ENCODE peak calls at places on chromosomes 16 and 17, in seven cellular contexts. N, C, L, S, H, D and T are unnamed samples.

GRCh38 chr17:16929281-16929680 is 42.6 kb downstream of the TNFRSF13B start:
- DNase-seq in N (no peak), C (no peak), L (no peak), S (peak; percentile 7), H (no peak), D (no peak), T (peak; percentile 25)

GRCh38 chr17:59365383-59365981 is 34.0 kb downstream of the YPEL2 start:
- DNase-seq in N (no peak), C (peak; percentile 68), L (no peak), S (peak; percentile 73), H (no peak), D (peak; percentile 28), T (no peak)

GRCh38 chr16:2425008-2425518 is 4.2 kb upstream of the CCNF start:
- DNase-seq in N (no peak), C (no peak), L (no peak), S (no peak), H (no peak), D (no peak), T (no peak)

GRCh38 chr16:84548971-84549844 is 44.7 kb upstream of the MEAK7 start:
- DNase-seq in N (peak; percentile 54), C (no peak), L (no peak), S (peak; percentile 91), H (no peak), D (no peak), T (no peak)

GRCh38 chr17:62681939-62682381 is 54.5 kb downstream of the MRC2 start:
- DNase-seq in N (peak; percentile 16), C (no peak), L (no peak), S (no peak), H (no peak), D (no peak), T (peak; percentile 21)

GRCh38 chr17:62614142-62614541 is 13.3 kb upstream of the MRC2 start:
- DNase-seq in N (peak; percentile 24), C (no peak), L (peak; percentile 89), S (no peak), H (no peak), D (no peak), T (no peak)

GRCh38 chr17:82051776-82052637 is at the start of the genes GPS1 and RFNG:
- DNase-seq in N (peak; percentile 88), C (peak; percentile 85), L (no peak), S (peak; percentile 89), H (peak; percentile 81), D (peak; percentile 90), T (peak; percentile 97)

GRCh38 chr16:77289331-77289809 is 90.2 kb downstream of the SYCE1L start:
- DNase-seq in N (no peak), C (no peak), L (peak; percentile 70), S (no peak), H (no peak), D (peak; percentile 67), T (no peak)

GRCh38 chr17:34723875-34724274 is 144.5 kb downstream of the TMEM132E start:
- DNase-seq in N (no peak), C (no peak), L (no peak), S (no peak), H (no peak), D (no peak), T (no peak)

GRCh38 chr16:89791278-89791995 is 25.0 kb downstream of the FANCA start:
- DNase-seq in N (no peak), C (no peak), L (no peak), S (no peak), H (no peak), D (no peak), T (no peak)

GRCh38 chr17:21213491-21214014 is 408 bp downstream of the TMEM11 start:
- DNase-seq in N (peak; percentile 73), C (no peak), L (peak; percentile 3), S (no peak), H (peak; percentile 27), D (peak; percentile 75), T (peak; percentile 88)

GRCh38 chr17:61354895-61355294 is 44.7 kb upstream of the TBX2 start:
- DNase-seq in N (no peak), C (no peak), L (no peak), S (no peak), H (no peak), D (no peak), T (peak; percentile 57)

GRCh38 chr17:30450125-30451027 is 26.8 kb upstream of the GOSR1 start:
- DNase-seq in N (no peak), C (no peak), L (peak; percentile 18), S (no peak), H (no peak), D (peak; percentile 29), T (no peak)

GRCh38 chr17:81890447-81891302 is 711 bp downstream of the ALYREF start:
- DNase-seq in N (no peak), C (peak; percentile 65), L (no peak), S (peak; percentile 52), H (no peak), D (peak; percentile 50), T (peak; percentile 85)

GRCh38 chr16:73418051-73418450 is 370.1 kb upstream of the ZFHX3 start:
- DNase-seq in N (no peak), C (no peak), L (no peak), S (no peak), H (no peak), D (no peak), T (no peak)

GRCh38 chr17:17391575-17392370 is 85.0 kb upstream of the MED9 start:
- DNase-seq in N (peak; percentile 26), C (no peak), L (no peak), S (peak; percentile 61), H (peak; percentile 13), D (no peak), T (no peak)

GRCh38 chr17:41486809-41487530 is 2.7 kb downstream of the KRT36 start:
- DNase-seq in N (no peak), C (no peak), L (no peak), S (peak; percentile 36), H (no peak), D (no peak), T (peak; percentile 93)

GRCh38 chr17:35002876-35003551 is 22.7 kb downstream of the LIG3 start:
- DNase-seq in N (no peak), C (no peak), L (no peak), S (no peak), H (no peak), D (peak; percentile 13), T (no peak)

GRCh38 chr17:32490101-32490482 is 3.3 kb downstream of the CDK5R1 start:
- DNase-seq in N (no peak), C (no peak), L (no peak), S (no peak), H (no peak), D (no peak), T (peak; percentile 72)
- H3K4me3 ChIP-seq in N (no peak overlapping the region), C (no peak overlapping the region), L (no peak overlapping the region), S (peak overlapping the region; percentile 42), H (no peak overlapping the region), D (no peak overlapping the region), T (no peak overlapping the region)

DNA sequence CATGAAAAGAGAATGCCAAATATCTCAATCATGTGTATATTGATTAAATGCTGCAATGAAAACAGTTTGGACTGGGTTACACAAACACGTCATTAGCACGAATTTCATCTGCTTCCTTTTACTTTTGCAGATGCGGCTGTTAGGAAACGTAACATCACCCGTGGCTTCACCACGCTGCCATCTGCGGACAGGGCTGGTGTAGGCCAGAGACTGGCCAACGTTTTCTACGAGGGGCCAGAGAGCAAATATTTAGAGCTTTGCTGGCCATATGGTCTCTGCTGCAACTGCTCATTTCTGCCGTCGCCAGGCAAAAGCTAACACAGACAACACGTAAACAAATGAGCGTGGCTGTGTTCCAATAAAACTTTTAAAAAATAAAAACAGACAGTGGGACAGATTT is 96.5 kb downstream of the ENGASE start:
- DNase-seq in N (no peak), C (no peak), L (no peak), S (no peak), H (no peak), D (no peak), T (no peak)
- H3K36me3 ChIP-seq in N (no peaks in the 10 kb centered on the region), C (no peaks in the 10 kb centered on the region), L (no peaks in the 10 kb centered on the region), S (no peaks in the 10 kb centered on the region), H (no peaks in the 10 kb centered on the region), D (no peaks in the 10 kb centered on the region), T (no peaks in the 10 kb centered on the region)

DNA sequence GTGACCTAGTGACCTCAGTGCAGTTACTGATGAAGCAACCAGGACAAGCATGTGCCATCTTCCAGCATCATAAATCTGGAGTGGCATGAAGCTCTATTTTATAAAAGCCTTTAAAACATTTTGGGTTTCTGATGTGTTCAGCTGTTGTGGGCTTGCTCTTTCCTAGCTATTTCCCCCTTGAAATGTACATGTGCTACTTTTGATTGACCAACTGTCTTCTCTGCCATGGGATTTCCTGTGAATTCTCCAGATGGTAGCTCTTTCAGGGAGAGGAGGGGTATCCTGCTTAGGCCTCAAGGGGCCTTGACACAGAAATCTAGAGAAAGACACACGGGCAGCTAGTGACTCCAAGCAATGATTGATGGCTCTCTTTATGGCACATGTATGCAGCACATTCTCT is 1.9 kb upstream of the ASIC2 start:
- DNase-seq in N (no peak), C (no peak), L (no peak), S (no peak), H (no peak), D (no peak), T (no peak)
- H3K27me3 ChIP-seq in N (no peaks in the 10 kb centered on the region), C (peaks cover 54% of the 10 kb centered on the region), L (peaks cover 29% of the 10 kb centered on the region), S (peaks cover 12% of the 10 kb centered on the region), H (no peaks in the 10 kb centered on the region), D (peaks cover 63% of the 10 kb centered on the region), T (peaks cover 47% of the 10 kb centered on the region)

GRCh38 chr17:76139801-76140660 is 1.0 kb downstream of the FOXJ1 start:
- DNase-seq in N (peak; percentile 51), C (no peak), L (no peak), S (peak; percentile 42), H (no peak), D (peak; percentile 11), T (peak; percentile 85)
- H3K4me3 ChIP-seq in N (no peak overlapping the region), C (peak overlapping the region; percentile 6), L (no peak overlapping the region), S (peak overlapping the region; percentile 40), H (no peak overlapping the region), D (no peak overlapping the region), T (peak overlapping the region; percentile 55)

GRCh38 chr16:67907397-67907796 is 14.3 kb downstream of the PSKH1 start:
- DNase-seq in N (no peak), C (no peak), L (no peak), S (no peak), H (no peak), D (no peak), T (peak; percentile 53)
- H3K36me3 ChIP-seq in N (no peaks in the 10 kb centered on the region), C (peaks cover 26% of the 10 kb centered on the region), L (peaks cover 21% of the 10 kb centered on the region), S (peaks cover 22% of the 10 kb centered on the region), H (no peaks in the 10 kb centered on the region), D (no peaks in the 10 kb centered on the region), T (peaks cover 6% of the 10 kb centered on the region)

GRCh38 chr17:79812206-79812968 is 15.5 kb upstream of the CBX8 start:
- DNase-seq in N (no peak), C (no peak), L (no peak), S (no peak), H (no peak), D (no peak), T (peak; percentile 76)
- H3K27me3 ChIP-seq in N (no peaks in the 10 kb centered on the region), C (peaks cover 98% of the 10 kb centered on the region), L (peaks cover 69% of the 10 kb centered on the region), S (peaks cover 36% of the 10 kb centered on the region), H (no peaks in the 10 kb centered on the region), D (peaks cover 84% of the 10 kb centered on the region), T (peaks cover 94% of the 10 kb centered on the region)